ENCODE peak calls at places on chromosomes 16 and 17, in seven cellular contexts. J is GM12878, F is IMR-90, Y is K562, Z is SK-N-SH, E is HepG2, M is H1. P is an unnamed sample.
A peak's percentile ranks its signal among the peaks of the same experiment; 100 is the strongest.

GRCh38 chr16:87334611-87335305 is 17.6 kb upstream of the C16orf95 start:
- DNase-seq in J (no peak), F (no peak), Y (no peak), Z (no peak), E (no peak), M (no peak), P (no peak)

GRCh38 chr16:13956635-13957196 is 36.8 kb downstream of the ERCC4 start:
- DNase-seq in J (peak; percentile 60), F (no peak), Y (no peak), Z (no peak), E (no peak), M (no peak), P (no peak)

GRCh38 chr17:42312035-42312284 is 23.7 kb downstream of the STAT5A start:
- DNase-seq in J (no peak), F (no peak), Y (no peak), Z (no peak), E (no peak), M (no peak), P (no peak)

GRCh38 chr17:1986783-1987451 is 38.2 kb downstream of the RTN4RL1 start:
- DNase-seq in J (no peak), F (no peak), Y (peak; percentile 59), Z (no peak), E (no peak), M (no peak), P (no peak)

GRCh38 chr16:74742051-74742481 is 32.6 kb downstream of the FA2H start:
- DNase-seq in J (no peak), F (peak; percentile 43), Y (no peak), Z (no peak), E (no peak), M (no peak), P (no peak)

GRCh38 chr17:74340470-74341023 is 14.5 kb downstream of the KIF19 start:
- DNase-seq in J (no peak), F (no peak), Y (no peak), Z (peak; percentile 41), E (peak; percentile 56), M (no peak), P (no peak)

GRCh38 chr16:85515830-85516397 is 97.2 kb upstream of the GSE1 start:
- DNase-seq in J (no peak), F (no peak), Y (no peak), Z (peak; percentile 85), E (peak; percentile 97), M (no peak), P (no peak)

GRCh38 chr17:5536831-5537230 is 47.5 kb downstream of the NLRP1 start:
- DNase-seq in J (no peak), F (no peak), Y (no peak), Z (no peak), E (no peak), M (no peak), P (no peak)

GRCh38 chr17:9987779-9988585 is 82.9 kb upstream of the RCVRN start:
- DNase-seq in J (no peak), F (peak; percentile 21), Y (peak; percentile 54), Z (peak; percentile 58), E (peak; percentile 18), M (peak; percentile 72), P (peak; percentile 66)

GRCh38 chr16:70579648-70580630 is 56.3 kb downstream of the SF3B3 start:
- DNase-seq in J (no peak), F (no peak), Y (peak; percentile 64), Z (peak; percentile 19), E (no peak), M (no peak), P (no peak)

GRCh38 chr17:83173997-83174858 is 94.8 kb downstream of the METRNL start:
- DNase-seq in J (no peak), F (peak; percentile 21), Y (no peak), Z (no peak), E (peak; percentile 90), M (peak; percentile 36), P (peak; percentile 37)

GRCh38 chr17:48441231-48441711 is 11.3 kb upstream of the SKAP1 start:
- DNase-seq in J (peak; percentile 96), F (no peak), Y (no peak), Z (no peak), E (no peak), M (no peak), P (no peak)

GRCh38 chr16:85490971-85491771 is 122.0 kb upstream of the GSE1 start:
- DNase-seq in J (no peak), F (no peak), Y (peak; percentile 75), Z (no peak), E (peak; percentile 53), M (peak; percentile 89), P (peak; percentile 63)

DNA sequence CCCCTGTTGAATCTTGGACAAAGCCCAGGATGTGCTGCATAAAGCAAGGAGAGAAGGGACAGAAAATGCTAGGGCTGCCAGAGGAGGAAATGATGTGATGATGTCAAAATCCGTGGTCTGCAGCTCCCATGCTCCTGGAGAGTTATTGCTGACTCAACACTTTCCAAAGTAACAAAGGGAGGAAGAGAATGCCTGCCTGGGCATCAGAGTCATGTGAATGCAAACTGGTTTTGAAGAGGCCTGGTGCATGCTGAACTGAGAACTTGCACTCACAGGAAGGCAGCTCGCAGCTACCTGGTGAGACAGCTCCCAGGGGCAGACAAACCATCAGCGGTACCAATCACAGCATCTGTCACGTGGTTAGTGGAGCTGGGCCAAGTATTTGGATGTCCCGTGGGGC is 2.8 kb downstream of the MARVELD3 start:
- DNase-seq in J (no peak), F (no peak), Y (no peak), Z (no peak), E (no peak), M (no peak), P (no peak)
- TF ChIP-seq RFX5 in J (no peak), F (no peak), Y (no peak), Z (no peak), E (peak; percentile 43), M (no peak), P (no peak)

DNA sequence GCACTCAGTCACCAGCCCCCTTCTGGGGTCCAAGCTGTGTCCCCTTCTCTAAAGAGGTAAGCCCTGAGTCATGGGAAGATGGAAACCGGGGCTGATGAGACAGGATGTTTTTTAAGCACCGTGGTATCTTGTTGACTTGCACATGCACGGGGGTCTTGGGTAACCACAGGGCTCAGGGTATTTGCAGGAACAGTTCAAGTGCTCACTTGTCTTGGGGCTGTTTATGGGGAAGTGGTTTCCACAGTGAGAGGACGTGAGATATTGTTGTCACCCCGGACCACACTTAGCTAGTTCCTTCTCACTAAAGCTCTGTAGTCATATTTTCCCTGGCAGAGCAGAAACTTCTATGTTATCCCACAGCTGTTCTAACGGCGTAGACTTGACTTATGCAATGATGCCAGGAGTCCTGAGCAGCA is 7.7 kb downstream of the CCL3L1 start:
- DNase-seq in J (peak; percentile 59), F (no peak), Y (no peak), Z (no peak), E (no peak), M (no peak), P (no peak)
- TF ChIP-seq RFX5 in J (no peak), F (no peak), Y (no peak), Z (no peak), E (no peak), M (no peak), P (no peak)

DNA sequence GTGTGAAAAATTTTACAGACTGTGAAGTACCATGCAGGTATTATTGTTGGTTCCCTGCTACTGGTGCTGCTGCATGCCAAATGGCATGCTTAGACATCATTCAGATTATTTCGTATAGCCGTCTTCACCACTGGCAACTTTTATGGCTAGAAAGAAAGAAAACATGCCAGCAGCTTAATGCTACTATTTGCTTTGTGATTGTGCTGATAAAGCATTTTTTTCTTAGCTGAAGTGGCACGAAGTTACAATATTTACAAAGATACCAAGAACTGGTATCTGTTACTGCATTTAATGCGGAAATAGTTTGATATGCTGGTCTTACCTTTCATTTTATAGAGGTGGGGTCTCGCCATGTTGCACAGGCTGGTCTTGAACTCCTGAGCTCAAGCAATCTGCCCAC is 8.2 kb downstream of the ZNHIT3 start:
- DNase-seq in J (no peak), F (no peak), Y (no peak), Z (no peak), E (no peak), M (no peak), P (no peak)
- TF ChIP-seq RFX5 in J (no peak), F (no peak), Y (no peak), Z (no peak), E (no peak), M (no peak), P (no peak)

GRCh38 chr16:27980076-27980775 is 83.3 kb downstream of the GSG1L start:
- DNase-seq in J (no peak), F (no peak), Y (no peak), Z (no peak), E (no peak), M (no peak), P (no peak)
- TF ChIP-seq RFX5 in J (no peak), F (no peak), Y (no peak), Z (no peak), E (no peak), M (no peak), P (no peak)

GRCh38 chr16:1059310-1059709 is 13.2 kb upstream of the SSTR5 start:
- DNase-seq in J (no peak), F (no peak), Y (no peak), Z (no peak), E (no peak), M (no peak), P (no peak)

GRCh38 chr16:1058216-1058615 is 14.3 kb upstream of the SSTR5 start:
- DNase-seq in J (no peak), F (no peak), Y (no peak), Z (no peak), E (no peak), M (no peak), P (no peak)

GRCh38 chr16:1056196-1056595 is 16.4 kb upstream of the SSTR5 start:
- DNase-seq in J (no peak), F (no peak), Y (no peak), Z (no peak), E (no peak), M (no peak), P (no peak)

GRCh38 chr16:1055557-1055924 is 17.0 kb upstream of the SSTR5 start:
- DNase-seq in J (no peak), F (no peak), Y (no peak), Z (no peak), E (no peak), M (no peak), P (no peak)

DNA sequence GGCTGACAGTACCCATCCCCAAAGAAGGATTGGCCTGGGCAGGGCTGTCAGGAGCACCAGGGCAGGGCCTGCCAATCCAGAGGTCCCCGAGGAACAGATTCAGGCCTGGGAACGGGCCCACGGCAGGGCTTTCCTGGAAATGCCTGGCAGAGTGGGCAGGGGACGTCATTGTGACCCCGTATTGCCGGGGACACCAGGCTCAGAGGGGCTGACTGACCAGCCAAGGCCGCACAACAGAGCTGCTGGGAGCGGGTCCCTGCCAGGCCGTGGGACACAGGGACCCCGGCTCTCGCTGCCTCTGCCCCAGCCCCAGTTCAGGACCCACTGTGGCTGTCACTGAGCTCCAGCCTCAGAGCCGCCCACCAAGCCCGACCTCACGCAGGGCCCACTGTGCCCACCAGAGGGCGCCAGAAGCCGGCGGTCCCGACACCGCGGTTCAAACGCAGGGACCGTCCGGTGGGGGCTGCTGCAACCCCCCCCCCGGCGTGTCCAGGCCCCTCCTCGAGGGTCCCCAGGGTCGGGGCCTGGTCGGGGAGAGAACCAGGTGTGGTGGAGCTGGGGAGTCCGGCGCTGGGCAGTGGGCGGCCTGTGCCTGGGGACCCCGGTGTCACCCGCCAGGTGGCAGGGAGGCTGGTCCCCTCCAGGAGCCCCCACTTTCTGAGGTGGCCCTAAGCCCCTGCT is 15.2 kb upstream of the SSTR5 start:
- DNase-seq in J (no peak), F (no peak), Y (peak; percentile 68), Z (peak; percentile 87), E (no peak), M (peak; percentile 95), P (peak; percentile 63)
- TF ChIP-seq RFX5 in J (no peak), F (no peak), Y (no peak), Z (no peak), E (no peak), M (no peak), P (no peak)